ENCODE peak calls at places on chromosomes 13 and 19, in six cellular contexts. X is endothelial cell, I is AG09309, U is cardiac fibroblast, V is upper lobe of right lung, N is neural crest cell. Q is an unnamed sample.

GRCh38 chr19:34367424-34367957 is 2.5 kb downstream of the GPI start:
- DNase-seq in V (no peak), N (no peak), I (no peak), X (no peak), U (no peak), Q (no peak)

GRCh38 chr13:77374786-77375185 is 47.9 kb upstream of the MYCBP2 start:
- DNase-seq in N (no peak), V (no peak), U (no peak), X (no peak), I (no peak), Q (no peak)

GRCh38 chr13:74210693-74211393 is 76.6 kb upstream of the KLF12 start:
- DNase-seq in N (no peak), U (peak; percentile 100), V (no peak), X (no peak), I (peak; percentile 98), Q (no peak)

GRCh38 chr13:67278230-67278629 is 48.1 kb upstream of the PCDH9 start:
- DNase-seq in X (no peak), V (no peak), N (no peak), U (peak; percentile 100), I (peak; percentile 28), Q (no peak)

GRCh38 chr13:50713849-50714248 is 129.6 kb downstream of the DLEU7 start:
- DNase-seq in I (peak; percentile 76), N (no peak), V (no peak), U (peak; percentile 89), X (no peak), Q (no peak)

GRCh38 chr13:39149896-39150295 is 111.6 kb downstream of the NHLRC3 start:
- DNase-seq in X (no peak), N (no peak), V (peak; percentile 74), U (no peak), I (no peak), Q (no peak)

GRCh38 chr13:99911069-99911964 is 60.2 kb downstream of the ZIC5 start:
- DNase-seq in N (no peak), I (no peak), X (no peak), V (no peak), U (no peak), Q (no peak)

GRCh38 chr13:90430127-90430526 is 917.4 kb upstream of the MIR17HG start:
- DNase-seq in N (no peak), U (no peak), X (no peak), I (no peak), V (no peak), Q (no peak)

GRCh38 chr19:48258350-48258749 is 2.6 kb upstream of the CARD8 start:
- DNase-seq in N (no peak), U (peak; percentile 52), V (no peak), X (no peak), I (no peak), Q (no peak)

GRCh38 chr19:42423462-42424344 is 3.5 kb downstream of the LIPE start:
- DNase-seq in N (peak; percentile 78), X (peak; percentile 75), V (peak; percentile 90), I (peak; percentile 59), U (peak; percentile 92), Q (peak; percentile 87)

GRCh38 chr13:73578251-73578875 is 519.6 kb downstream of the KLF5 start:
- DNase-seq in U (peak; percentile 46), N (no peak), I (no peak), V (no peak), X (no peak), Q (no peak)

GRCh38 chr19:35856546-35857149 is at the start of gene KIRREL2:
- DNase-seq in V (no peak), I (no peak), X (peak; percentile 52), U (no peak), N (peak; percentile 60), Q (peak; percentile 68)

GRCh38 chr19:52570005-52570861 is at the start of gene ZNF701:
- DNase-seq in X (peak; percentile 98), V (peak; percentile 96), N (peak; percentile 97), I (peak; percentile 52), U (peak; percentile 94), Q (peak; percentile 66)

GRCh38 chr19:12596485-12596884 is 14.1 kb downstream of the ZNF490 start:
- DNase-seq in I (no peak), V (no peak), N (no peak), U (no peak), X (no peak), Q (no peak)

GRCh38 chr19:39405930-39406655 is 554 bp upstream of the ZFP36 start:
- DNase-seq in V (no peak), I (no peak), X (no peak), U (no peak), N (no peak), Q (no peak)

GRCh38 chr13:80884031-80884785 is 543.3 kb upstream of the SPRY2 start:
- DNase-seq in U (no peak), X (no peak), V (no peak), I (no peak), N (no peak), Q (no peak)

GRCh38 chr19:44848036-44848804 is 2.1 kb downstream of the NECTIN2 start:
- DNase-seq in N (peak; percentile 12), I (no peak), X (peak; percentile 67), V (no peak), U (peak; percentile 58), Q (no peak)

GRCh38 chr19:53865523-53865917 is 2.2 kb upstream of the MYADM start:
- DNase-seq in V (no peak), U (peak; percentile 64), X (no peak), N (no peak), I (no peak), Q (no peak)

GRCh38 chr13:66915596-66916185 is 314.4 kb downstream of the PCDH9 start:
- DNase-seq in I (no peak), N (no peak), X (no peak), U (peak; percentile 66), V (no peak), Q (no peak)

GRCh38 chr19:3690551-3691371 is 9.5 kb downstream of the PIP5K1C start:
- DNase-seq in N (no peak), V (no peak), U (no peak), X (no peak), I (no peak), Q (no peak)

GRCh38 chr19:48999481-49000325 is 6.0 kb downstream of the RUVBL2 start:
- DNase-seq in V (no peak), X (peak; percentile 83), U (peak; percentile 81), I (no peak), N (peak; percentile 75), Q (no peak)

GRCh38 chr19:47274071-47274890 is at the start of gene INAFM1:
- DNase-seq in I (peak; percentile 52), X (peak; percentile 100), N (peak; percentile 99), V (peak; percentile 100), U (peak; percentile 95), Q (peak; percentile 57)

GRCh38 chr19:5342573-5343201 is 2.1 kb upstream of the PTPRS start:
- DNase-seq in X (no peak), U (no peak), N (no peak), I (no peak), V (no peak), Q (no peak)

GRCh38 chr19:53977991-53978731 is 13.3 kb upstream of the CACNG6 start:
- DNase-seq in U (peak; percentile 97), N (peak; percentile 70), V (no peak), I (peak; percentile 32), X (peak; percentile 95), Q (no peak)

GRCh38 chr13:51721485-51721884 is 82.5 kb downstream of the DHRS12 start:
- DNase-seq in U (no peak), N (no peak), I (no peak), X (no peak), V (no peak), Q (no peak)

DNA sequence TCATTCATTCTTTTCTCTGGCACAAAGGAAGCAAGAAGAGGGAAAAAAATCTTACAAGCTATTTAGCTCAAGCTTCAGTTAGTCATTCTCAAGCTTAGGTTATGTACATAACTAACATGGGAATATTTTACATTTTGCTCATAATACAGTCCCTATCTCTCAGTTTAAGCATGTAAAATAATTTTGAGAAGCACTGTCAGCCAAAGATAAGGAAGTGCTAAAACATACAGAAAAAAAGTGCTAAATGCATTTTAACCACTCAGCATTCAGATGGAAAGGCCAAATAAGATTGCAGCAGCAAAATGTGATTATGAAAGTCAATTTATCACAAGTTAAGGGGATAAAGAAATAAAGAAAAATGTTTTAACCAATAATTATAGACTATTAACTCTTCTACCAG is 7.9 kb downstream of the RBM26 start:
- DNase-seq in V (no peak), U (no peak), X (no peak), I (no peak), N (no peak), Q (no peak)
- TF ChIP-seq CTCF in V (no peak), U (no peak), X (no peak), I (no peak), N (no peak), Q (no peak)

GRCh38 chr13:103795892-103796478 is 729.8 kb upstream of the SLC10A2 start:
- DNase-seq in N (no peak), V (no peak), I (no peak), U (no peak), X (no peak), Q (no peak)

GRCh38 chr13:103799028-103799427 is 732.8 kb upstream of the SLC10A2 start:
- DNase-seq in X (no peak), I (no peak), U (no peak), V (no peak), N (no peak), Q (no peak)

GRCh38 chr13:103794526-103794925 is 728.3 kb upstream of the SLC10A2 start:
- DNase-seq in I (no peak), N (no peak), X (no peak), U (no peak), V (no peak), Q (no peak)
- TF ChIP-seq CTCF in I (no peak), N (no peak), X (no peak), U (no peak), V (no peak), Q (no peak)

DNA sequence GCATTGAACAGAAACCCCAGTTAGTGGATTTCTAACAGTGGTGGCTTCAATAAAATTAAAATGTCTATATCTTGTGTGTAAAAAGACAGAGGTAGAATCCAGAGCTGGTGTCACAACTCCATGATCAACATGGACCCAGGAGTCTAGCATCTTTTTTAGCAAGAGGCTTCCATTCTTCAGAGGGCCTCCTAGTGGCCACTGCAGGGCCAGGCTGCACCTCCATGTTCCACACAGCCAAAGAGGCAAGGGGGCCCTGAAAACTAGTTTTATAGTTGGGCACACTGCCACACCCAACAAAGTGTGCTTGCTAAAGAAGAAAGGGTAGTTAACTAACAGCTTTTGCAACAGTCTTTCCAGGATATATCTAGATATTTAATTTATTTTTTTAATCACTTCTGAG is 12.9 kb downstream of the N4BP2L1 start:
- DNase-seq in X (peak; percentile 37), I (no peak), N (no peak), V (no peak), U (peak; percentile 36), Q (no peak)
- TF ChIP-seq CTCF in X (peak; percentile 56), I (peak; percentile 61), N (peak; percentile 62), V (peak; percentile 46), U (peak; percentile 82), Q (peak; percentile 28)

DNA sequence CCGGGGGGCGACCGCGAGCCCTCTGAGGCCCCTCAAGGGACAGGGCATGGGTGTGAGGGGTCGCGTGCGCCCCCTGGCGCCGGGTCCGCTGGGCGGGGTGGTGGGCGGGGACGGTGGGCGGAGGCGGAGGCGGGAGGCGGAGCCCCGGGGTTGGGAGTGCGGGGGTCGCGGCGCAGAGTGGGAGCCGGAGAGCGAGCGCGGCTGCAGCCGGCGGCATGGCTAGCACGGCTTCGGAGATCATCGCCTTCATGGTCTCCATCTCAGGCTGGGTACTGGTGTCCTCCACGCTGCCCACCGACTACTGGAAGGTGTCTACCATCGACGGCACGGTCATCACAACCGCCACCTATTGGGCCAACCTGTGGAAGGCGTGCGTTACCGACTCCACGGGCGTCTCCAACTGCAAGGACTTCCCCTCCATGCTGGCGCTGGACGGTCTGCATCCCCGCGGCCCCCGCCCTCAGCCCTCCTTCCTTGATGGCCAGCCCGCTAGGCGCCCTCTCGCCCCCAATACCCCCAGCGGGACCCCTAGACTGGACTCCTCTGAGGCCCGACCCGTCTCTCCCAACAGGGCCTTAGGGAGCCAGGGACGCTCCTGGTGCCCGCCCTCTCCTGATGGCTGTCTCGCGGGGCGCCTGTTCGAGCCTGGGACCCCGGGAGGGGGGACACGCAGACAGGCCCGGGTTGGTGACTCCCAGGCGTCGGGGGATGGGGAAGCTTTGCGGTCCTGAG is at the start of gene CLDN10:
- DNase-seq in U (no peak), X (peak; percentile 78), V (no peak), N (peak; percentile 71), I (no peak), Q (no peak)
- TF ChIP-seq CTCF in U (no peak), X (peak; percentile 73), V (no peak), N (peak; percentile 61), I (no peak), Q (no peak)

Q was measured in D721Med.